ENCODE peak calls at places on chromosomes 16 and 17, in six cellular contexts. U, F, L, Y, C and A are unnamed samples.

GRCh38 chr17:46023783-46024388 is 24.8 kb downstream of the STH start:
- DNase-seq in U (no peak), F (no peak), L (no peak), Y (no peak), C (no peak), A (no peak)

GRCh38 chr17:76995352-76996105 is 127.3 kb downstream of the MGAT5B start:
- DNase-seq in U (no peak), F (no peak), L (no peak), Y (no peak), C (no peak), A (no peak)

GRCh38 chr16:68762996-68763756 is 26.1 kb downstream of the CDH1 start:
- DNase-seq in U (no peak), F (peak), L (no peak), Y (peak), C (no peak), A (no peak)

GRCh38 chr17:17198281-17198680 is 7.9 kb downstream of the PLD6 start:
- DNase-seq in U (no peak), F (no peak), L (no peak), Y (no peak), C (no peak), A (no peak)

GRCh38 chr17:41717408-41718286 is 5.5 kb downstream of the GAST start:
- DNase-seq in U (no peak), F (peak), L (peak), Y (no peak), C (no peak), A (no peak)

GRCh38 chr16:3143189-3143588 is 8.4 kb downstream of the ZNF213 start:
- DNase-seq in U (no peak), F (no peak), L (no peak), Y (no peak), C (no peak), A (no peak)

GRCh38 chr17:83155128-83156081 is 76.0 kb downstream of the METRNL start:
- DNase-seq in U (no peak), F (peak), L (peak), Y (no peak), C (no peak), A (peak)

GRCh38 chr17:76515291-76515949 is 14.2 kb upstream of the RHBDF2 start:
- DNase-seq in U (peak), F (peak), L (peak), Y (peak), C (no peak), A (peak)

GRCh38 chr17:71511266-71511995 is 609.4 kb upstream of the SOX9 start:
- DNase-seq in U (peak), F (no peak), L (no peak), Y (no peak), C (no peak), A (no peak)

GRCh38 chr16:79595916-79596450 is 4.6 kb downstream of the MAF start:
- DNase-seq in U (no peak), F (no peak), L (no peak), Y (no peak), C (no peak), A (no peak)

GRCh38 chr17:34706029-34706428 is 126.6 kb downstream of the TMEM132E start:
- DNase-seq in U (peak), F (peak), L (peak), Y (no peak), C (no peak), A (peak)

GRCh38 chr16:12381662-12382061 is 405.1 kb downstream of the SNX29 start:
- DNase-seq in U (no peak), F (no peak), L (no peak), Y (no peak), C (no peak), A (no peak)

GRCh38 chr16:11675561-11676511 is 7.6 kb downstream of the SNN start:
- DNase-seq in U (peak), F (no peak), L (no peak), Y (peak), C (peak), A (no peak)

GRCh38 chr16:20884240-20884556 is 16.0 kb downstream of the DCUN1D3 start:
- DNase-seq in U (no peak), F (peak), L (peak), Y (no peak), C (no peak), A (peak)

GRCh38 chr16:88070341-88070740 is 119.1 kb downstream of the BANP start:
- DNase-seq in U (no peak), F (no peak), L (no peak), Y (no peak), C (no peak), A (no peak)

GRCh38 chr16:280005-280421 is 378 bp upstream of the ARHGDIG start:
- DNase-seq in U (no peak), F (no peak), L (no peak), Y (no peak), C (no peak), A (no peak)

GRCh38 chr16:68445458-68445857 is 2.9 kb downstream of the SMPD3 start:
- DNase-seq in U (peak), F (peak), L (peak), Y (peak), C (peak), A (no peak)

GRCh38 chr17:50393700-50394099 is 3.6 kb downstream of the LRRC59 start:
- DNase-seq in U (no peak), F (no peak), L (no peak), Y (no peak), C (no peak), A (no peak)

GRCh38 chr17:33334703-33335102 is 41.6 kb upstream of the ASIC2 start:
- DNase-seq in U (no peak), F (no peak), L (no peak), Y (no peak), C (no peak), A (no peak)

GRCh38 chr17:47423406-47424295 is 99.9 kb downstream of the EFCAB13 start:
- DNase-seq in U (peak), F (peak), L (peak), Y (peak), C (peak), A (peak)